ENCODE peak calls at places on chromosome 10, in six cellular contexts. P, H, A, Q, E and N are unnamed samples.

GRCh38 chr10:104922810-104923209 is 281.7 kb downstream of the SORCS3 start:
- DNase-seq in P (no peak), H (no peak), A (no peak), Q (no peak), E (no peak), N (no peak)

GRCh38 chr10:83184641-83185040 is 954.7 kb upstream of the GHITM start:
- DNase-seq in P (no peak), H (no peak), A (no peak), Q (no peak), E (no peak), N (no peak)

GRCh38 chr10:78338717-78339116 is 305.1 kb downstream of the RPS24 start:
- DNase-seq in P (peak; percentile 6), H (no peak), A (no peak), Q (no peak), E (no peak), N (no peak)

GRCh38 chr10:12941966-12942365 is 59.5 kb downstream of the CCDC3 start:
- DNase-seq in P (no peak), H (no peak), A (no peak), Q (no peak), E (no peak), N (no peak)

GRCh38 chr10:84563868-84564267 is 235.5 kb downstream of the CCSER2 start:
- DNase-seq in P (no peak), H (no peak), A (no peak), Q (no peak), E (no peak), N (no peak)

GRCh38 chr10:21475393-21475792 is 50.1 kb downstream of the SKIDA1 start:
- DNase-seq in P (no peak), H (no peak), A (no peak), Q (no peak), E (no peak), N (no peak)

GRCh38 chr10:6667679-6668270 is 87.7 kb upstream of the PRKCQ start:
- DNase-seq in P (peak; percentile 27), H (no peak), A (peak; percentile 33), Q (no peak), E (peak; percentile 27), N (no peak)

GRCh38 chr10:52563361-52563760 is 209.2 kb downstream of the MBL2 start:
- DNase-seq in P (no peak), H (no peak), A (no peak), Q (no peak), E (no peak), N (no peak)

GRCh38 chr10:77493851-77494788 is 143.5 kb downstream of the KCNMA1 start:
- DNase-seq in P (no peak), H (no peak), A (peak; percentile 36), Q (no peak), E (peak; percentile 32), N (no peak)

GRCh38 chr10:93876391-93876790 is 17.4 kb upstream of the SLC35G1 start:
- DNase-seq in P (no peak), H (no peak), A (no peak), Q (no peak), E (no peak), N (no peak)

GRCh38 chr10:125104559-125104958 is 55.8 kb downstream of the CTBP2 start:
- DNase-seq in P (no peak), H (no peak), A (no peak), Q (no peak), E (no peak), N (no peak)

GRCh38 chr10:49688920-49689319 is 9.5 kb downstream of the C10orf53 start:
- DNase-seq in P (no peak), H (no peak), A (no peak), Q (no peak), E (no peak), N (no peak)

GRCh38 chr10:35803046-35803445 is 160.9 kb upstream of the FZD8 start:
- DNase-seq in P (no peak), H (no peak), A (no peak), Q (no peak), E (no peak), N (no peak)

GRCh38 chr10:4981722-4982471 is 18.7 kb downstream of the AKR1C1 start:
- DNase-seq in P (no peak), H (no peak), A (no peak), Q (peak; percentile 16), E (peak; percentile 26), N (no peak)

GRCh38 chr10:86706401-86706841 is 38.1 kb downstream of the LDB3 start:
- DNase-seq in P (no peak), H (no peak), A (no peak), Q (no peak), E (no peak), N (no peak)

GRCh38 chr10:13939391-13939790 is 352.6 kb downstream of the PRPF18 start:
- DNase-seq in P (no peak), H (no peak), A (no peak), Q (no peak), E (no peak), N (no peak)

GRCh38 chr10:33612116-33612515 is 277.6 kb upstream of the NRP1 start:
- DNase-seq in P (no peak), H (no peak), A (no peak), Q (no peak), E (no peak), N (no peak)

GRCh38 chr10:45379891-45380540 is 6.0 kb downstream of the ALOX5 start:
- DNase-seq in P (no peak), H (no peak), A (no peak), Q (no peak), E (no peak), N (no peak)

GRCh38 chr10:29387269-29387668 is 98.4 kb downstream of the LYZL1 start:
- DNase-seq in P (no peak), H (no peak), A (no peak), Q (no peak), E (no peak), N (no peak)

GRCh38 chr10:30176182-30176581 is 116.8 kb upstream of the JCAD start:
- DNase-seq in P (no peak), H (no peak), A (no peak), Q (no peak), E (no peak), N (no peak)

GRCh38 chr10:80448204-80448603 is 5.9 kb upstream of the TSPAN14 start:
- DNase-seq in P (no peak), H (no peak), A (no peak), Q (no peak), E (no peak), N (no peak)

GRCh38 chr10:78831457-78831856 is 237.3 kb upstream of the ZMIZ1 start:
- DNase-seq in P (no peak), H (no peak), A (no peak), Q (no peak), E (no peak), N (no peak)

GRCh38 chr10:122229678-122230077 is 41.4 kb upstream of the BTBD16 start:
- DNase-seq in P (no peak), H (no peak), A (no peak), Q (no peak), E (no peak), N (no peak)

GRCh38 chr10:110421512-110422138 is 76.1 kb upstream of the DUSP5 start:
- DNase-seq in P (no peak), H (no peak), A (no peak), Q (no peak), E (no peak), N (no peak)

GRCh38 chr10:127195571-127196226 is 692 bp downstream of the INSYN2A start:
- DNase-seq in P (no peak), H (no peak), A (no peak), Q (no peak), E (no peak), N (no peak)

GRCh38 chr10:11209810-11210141 is 192.1 kb downstream of the CELF2 start:
- DNase-seq in P (no peak), H (no peak), A (no peak), Q (no peak), E (no peak), N (no peak)
- TF ChIP-seq POLR2A in P (no peak), H (no peak), A (no peak), Q (no peak), E (no peak), N (no peak)

GRCh38 chr10:68156373-68157185 is 47.3 kb downstream of the MYPN start:
- DNase-seq in P (peak; percentile 57), H (no peak), A (peak; percentile 35), Q (peak; percentile 31), E (peak; percentile 58), N (peak; percentile 17)

GRCh38 chr10:68154211-68154497 is 44.9 kb downstream of the MYPN start:
- DNase-seq in P (peak; percentile 80), H (no peak), A (no peak), Q (no peak), E (no peak), N (peak; percentile 14)

GRCh38 chr10:68151453-68151852 is 42.2 kb downstream of the MYPN start:
- DNase-seq in P (no peak), H (no peak), A (no peak), Q (no peak), E (no peak), N (no peak)

GRCh38 chr10:68155615-68156205 is 46.4 kb downstream of the MYPN start:
- DNase-seq in P (no peak), H (no peak), A (no peak), Q (no peak), E (no peak), N (no peak)

GRCh38 chr10:68153473-68154210 is 44.4 kb downstream of the MYPN start:
- DNase-seq in P (peak; percentile 83), H (no peak), A (peak; percentile 97), Q (no peak), E (peak; percentile 90), N (peak; percentile 70)
- TF ChIP-seq POLR2A in P (peak; percentile 35), H (no peak), A (no peak), Q (no peak), E (no peak), N (no peak)

DNA sequence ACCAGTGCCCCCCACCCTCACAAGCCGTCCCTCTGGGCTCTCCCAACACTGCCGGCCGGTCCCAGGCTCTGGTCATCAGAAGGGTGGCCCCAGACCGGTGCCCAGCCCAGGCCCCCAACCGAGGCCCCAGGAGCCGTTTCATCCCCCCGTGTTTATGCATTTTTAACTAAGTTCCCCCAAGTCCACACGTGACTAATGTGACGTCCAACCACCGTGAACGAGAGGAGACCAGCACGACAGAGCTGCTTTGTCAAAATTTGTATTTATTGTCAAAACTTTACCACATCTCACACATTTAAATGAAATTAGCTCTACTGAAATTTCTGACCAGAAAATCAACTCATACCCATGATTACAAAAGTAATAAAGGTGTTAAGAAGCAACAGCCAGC is 8.6 kb downstream of the VENTX start:
- DNase-seq in P (no peak), H (no peak), A (no peak), Q (no peak), E (no peak), N (no peak)
- TF ChIP-seq POLR2A in P (no peak), H (no peak), A (no peak), Q (no peak), E (no peak), N (no peak)

GRCh38 chr10:69826789-69827532 is 25.3 kb downstream of the COL13A1 start:
- DNase-seq in P (no peak), H (no peak), A (no peak), Q (no peak), E (no peak), N (no peak)

GRCh38 chr10:69831231-69831855 is 29.6 kb downstream of the COL13A1 start:
- DNase-seq in P (no peak), H (no peak), A (no peak), Q (no peak), E (no peak), N (peak; percentile 69)

GRCh38 chr10:69826094-69826493 is 24.4 kb downstream of the COL13A1 start:
- DNase-seq in P (no peak), H (no peak), A (no peak), Q (no peak), E (no peak), N (no peak)

GRCh38 chr10:69828115-69828870 is 26.6 kb downstream of the COL13A1 start:
- DNase-seq in P (no peak), H (no peak), A (no peak), Q (no peak), E (no peak), N (no peak)

GRCh38 chr10:69829792-69830191 is 28.1 kb downstream of the COL13A1 start:
- DNase-seq in P (no peak), H (no peak), A (no peak), Q (no peak), E (no peak), N (no peak)
- TF ChIP-seq POLR2A in P (no peak), H (no peak), A (no peak), Q (no peak), E (no peak), N (no peak)